ENCODE peak calls at places on chromosome 19, in four cellular contexts. H is HCT116, X is K562, P is HepG2. S is an unnamed sample.

GRCh38 chr19:17920527-17920926 is 12.3 kb upstream of the CCDC124 start:
- DNase-seq in X (no peak), H (no peak), P (no peak), S (no peak)

GRCh38 chr19:51810228-51810627 is 15.3 kb downstream of the FPR3 start:
- DNase-seq in H (no peak), P (peak; percentile 68), X (no peak), S (no peak)

GRCh38 chr19:28605501-28606268 is 607.3 kb downstream of the UQCRFS1 start:
- DNase-seq in H (no peak), X (no peak), P (no peak), S (no peak)

GRCh38 chr19:36605101-36605838 is at the start of gene ZNF382:
- DNase-seq in P (peak; percentile 63), H (no peak), X (no peak), S (no peak)

GRCh38 chr19:16442386-16443276 is 29.1 kb downstream of the EPS15L1 start:
- DNase-seq in X (peak; percentile 39), P (no peak), H (no peak), S (no peak)

GRCh38 chr19:16398530-16399241 is 73.1 kb downstream of the EPS15L1 start:
- DNase-seq in P (no peak), H (no peak), X (no peak), S (no peak)

GRCh38 chr19:31285744-31286143 is 63.5 kb downstream of the TSHZ3 start:
- DNase-seq in X (no peak), P (no peak), H (no peak), S (no peak)

GRCh38 chr19:57269515-57270250 is 10.6 kb upstream of the ZNF460 start:
- DNase-seq in P (no peak), X (no peak), H (no peak), S (no peak)

GRCh38 chr19:1848399-1849131 is at the start of gene REXO1:
- DNase-seq in H (peak; percentile 88), X (peak; percentile 90), P (peak; percentile 89), S (no peak)

GRCh38 chr19:47097396-47098217 is 16.0 kb downstream of the ZC3H4 start:
- DNase-seq in X (no peak), H (no peak), P (no peak), S (no peak)

GRCh38 chr19:7612282-7613274 is 16.8 kb downstream of the XAB2 start:
- DNase-seq in P (no peak), X (no peak), H (no peak), S (no peak)

GRCh38 chr19:3359850-3360493 is 6.4 kb upstream of the NFIC start:
- DNase-seq in H (no peak), P (no peak), X (peak; percentile 80), S (no peak)

DNA sequence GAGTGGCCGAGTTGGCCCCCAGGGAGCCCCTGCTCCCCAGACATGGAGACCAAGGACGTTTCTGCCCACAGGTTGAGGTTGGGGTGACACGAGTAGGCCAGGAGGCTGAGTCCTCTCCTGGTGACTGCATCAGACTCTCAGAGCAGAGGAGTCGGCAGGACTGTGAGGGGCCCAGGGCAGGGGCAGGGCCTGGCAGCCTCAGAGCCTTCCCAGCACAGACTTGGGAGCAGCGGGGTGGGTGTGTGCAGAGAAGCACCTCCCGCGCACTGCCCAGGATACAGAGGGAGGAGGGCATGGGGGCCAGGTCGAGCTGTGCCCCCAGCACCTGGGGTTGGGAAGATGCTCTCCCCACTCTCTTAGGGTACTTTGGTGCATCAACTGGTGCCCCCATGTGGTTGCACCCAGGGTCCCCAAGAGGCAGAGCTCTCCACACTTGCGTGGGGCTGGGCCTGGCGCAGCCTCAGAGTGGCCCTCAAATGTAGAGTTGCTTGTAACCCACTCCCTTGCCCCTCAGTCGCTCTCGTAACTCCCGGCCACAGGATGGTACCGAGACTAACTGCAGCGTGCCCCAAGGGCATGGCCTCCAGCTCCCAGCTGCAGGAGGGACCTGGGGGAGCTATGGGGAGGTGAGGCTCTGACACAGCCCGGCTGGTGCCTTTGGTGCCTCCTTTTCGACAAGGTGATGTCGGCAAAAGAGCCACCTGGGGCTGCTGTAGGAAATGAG is 15.9 kb downstream of the TSSK6 start:
- DNase-seq in H (no peak), P (no peak), X (no peak), S (no peak)
- TF ChIP-seq TCF7L2 in H (no peak), P (no peak), X (no peak), S (no peak)

GRCh38 chr19:14517840-14518505 is at the start of gene DNAJB1:
- DNase-seq in P (peak; percentile 38), X (peak; percentile 89), H (no peak), S (no peak)
- TF ChIP-seq SIN3A in P (peak; percentile 69), X (peak; percentile 86), H (peak; percentile 95), S (peak; percentile 91)

GRCh38 chr19:38376576-38376975 is 2.2 kb downstream of the PSMD8 start:
- DNase-seq in X (no peak), P (no peak), H (no peak), S (no peak)
- H3K4me3 ChIP-seq in X (peak overlapping the region; percentile 88), P (peak overlapping the region; percentile 92), H (no peak overlapping the region), S (no peak overlapping the region)

GRCh38 chr19:4719499-4719866 is 4.2 kb downstream of the DPP9 start:
- DNase-seq in P (no peak), X (no peak), H (no peak), S (no peak)
- TF ChIP-seq TCF7L2 in P (no peak), X (no peak), H (no peak), S (no peak)

GRCh38 chr19:33828266-33829075 is 31.8 kb downstream of the KCTD15 start:
- DNase-seq in H (no peak), X (no peak), P (no peak), S (no peak)
- TF ChIP-seq SIN3A in H (no peak), X (no peak), P (no peak), S (no peak)

GRCh38 chr19:48413879-48414623 is 20.6 kb downstream of the GRIN2D start:
- DNase-seq in H (no peak), X (no peak), P (no peak), S (no peak)

GRCh38 chr19:48415869-48416268 is 22.4 kb downstream of the GRIN2D start:
- DNase-seq in P (no peak), X (no peak), H (no peak), S (no peak)

GRCh38 chr19:48417436-48417835 is 24.0 kb downstream of the GRIN2D start:
- DNase-seq in H (no peak), X (no peak), P (peak; percentile 29), S (no peak)

GRCh38 chr19:48418317-48419064 is 25.0 kb downstream of the GRIN2D start:
- DNase-seq in P (no peak), X (peak; percentile 46), H (no peak), S (no peak)

GRCh38 chr19:48415395-48415794 is 21.9 kb downstream of the GRIN2D start:
- DNase-seq in P (peak; percentile 52), H (peak; percentile 84), X (peak; percentile 95), S (no peak)
- H3K4me3 ChIP-seq in P (no peak overlapping the region), H (no peak overlapping the region), X (no peak overlapping the region), S (no peak overlapping the region)

GRCh38 chr19:42279148-42279901 is 10.3 kb downstream of the CIC start:
- DNase-seq in X (no peak), H (no peak), P (no peak), S (no peak)
- TF ChIP-seq TCF7L2 in X (no peak), H (no peak), P (no peak), S (no peak)